ENCODE peak calls at places on chromosomes 2 and 18, in four cellular contexts. J is D341Med, F is GOT3, P is GM10248. O is an unnamed sample.
A peak's percentile ranks its signal among the peaks of the same experiment; 100 is the strongest.

GRCh38 chr2:62199392-62200125 is 3.6 kb downstream of the B3GNT2 start:
- DNase-seq in J (no peak), F (no peak), P (no peak), O (no peak)

GRCh38 chr2:86223098-86223681 is 23.9 kb downstream of the MRPL35 start:
- DNase-seq in J (peak; percentile 61), F (no peak), P (no peak), O (no peak)

GRCh38 chr18:9890191-9890590 is 4.4 kb downstream of the TXNDC2 start:
- DNase-seq in J (no peak), F (no peak), P (no peak), O (no peak)

GRCh38 chr2:62806231-62806630 is 100.7 kb downstream of the EHBP1 start:
- DNase-seq in J (no peak), F (no peak), P (no peak), O (no peak)

GRCh38 chr2:98849113-98849512 is 86.9 kb downstream of the CRACDL start:
- DNase-seq in J (no peak), F (no peak), P (no peak), O (no peak)

GRCh38 chr2:197137826-197138480 is 172.6 kb downstream of the ANKRD44 start:
- DNase-seq in J (no peak), F (no peak), P (no peak), O (no peak)

GRCh38 chr18:12659904-12660605 is 2.1 kb upstream of the SPIRE1 start:
- DNase-seq in J (peak; percentile 73), F (no peak), P (peak; percentile 65), O (peak; percentile 57)

GRCh38 chr2:216328347-216328746 is 43.9 kb downstream of the MARCHF4 start:
- DNase-seq in J (no peak), F (no peak), P (no peak), O (no peak)

GRCh38 chr2:66169076-66169475 is 265.8 kb upstream of the MEIS1 start:
- DNase-seq in J (no peak), F (no peak), P (no peak), O (no peak)

GRCh38 chr2:54671875-54672586 is 51.4 kb upstream of the EML6 start:
- DNase-seq in J (no peak), F (no peak), P (no peak), O (no peak)

GRCh38 chr2:135851858-135852257 is 14.9 kb upstream of the LCT start:
- DNase-seq in J (no peak), F (no peak), P (no peak), O (no peak)

GRCh38 chr2:136376798-136377211 is 258.9 kb upstream of the CXCR4 start:
- DNase-seq in J (no peak), F (no peak), P (no peak), O (no peak)

GRCh38 chr2:45494275-45494977 is 116.6 kb downstream of the SRBD1 start:
- DNase-seq in J (peak; percentile 31), F (no peak), P (peak; percentile 45), O (no peak)